ENCODE peak calls at places on chromosomes 12 and 14, in eight cellular contexts. K is stomach, P is adrenal gland, M is IMR-90, O is heart left ventricle, U is endothelial cell of umbilical vein, T is transverse colon, E is lower leg skin. Y is an unnamed sample.

GRCh38 chr12:117485984-117486839 is 124.8 kb upstream of the NOS1 start:
- DNase-seq in T (no peak), M (no peak), U (no peak), E (no peak), O (no peak), P (no peak), K (no peak), Y (no peak)

GRCh38 chr12:55017421-55017820 is 2.4 kb upstream of the NEUROD4 start:
- DNase-seq in E (no peak), U (no peak), T (no peak), M (no peak), O (no peak), K (no peak), P (no peak), Y (no peak)

GRCh38 chr12:54958048-54958658 is 26.4 kb downstream of the TESPA1 start:
- DNase-seq in O (peak; percentile 28), M (peak; percentile 72), P (peak; percentile 56), K (peak; percentile 42), U (peak; percentile 70), E (no peak), T (peak; percentile 29), Y (no peak)

GRCh38 chr12:116492703-116493324 is 66.4 kb upstream of the MAP1LC3B2 start:
- DNase-seq in K (no peak), E (no peak), M (peak; percentile 81), U (no peak), T (no peak), O (no peak), P (peak; percentile 47), Y (no peak)

GRCh38 chr12:38490941-38491340 is 174.4 kb downstream of the ALG10B start:
- DNase-seq in T (no peak), E (no peak), U (no peak), P (no peak), M (no peak), K (no peak), O (no peak), Y (no peak)

GRCh38 chr12:112570096-112570495 is 151.3 kb downstream of the PTPN11 start:
- DNase-seq in M (no peak), K (no peak), T (no peak), E (no peak), U (no peak), O (no peak), P (no peak), Y (no peak)

GRCh38 chr14:104843442-104844305 is 21.4 kb upstream of the CEP170B start:
- DNase-seq in O (no peak), T (no peak), P (no peak), K (no peak), U (no peak), M (no peak), E (no peak), Y (no peak)

GRCh38 chr14:63269561-63270225 is 49.0 kb downstream of the GPHB5 start:
- DNase-seq in O (no peak), P (no peak), U (no peak), K (no peak), M (no peak), E (no peak), T (no peak), Y (no peak)

DNA sequence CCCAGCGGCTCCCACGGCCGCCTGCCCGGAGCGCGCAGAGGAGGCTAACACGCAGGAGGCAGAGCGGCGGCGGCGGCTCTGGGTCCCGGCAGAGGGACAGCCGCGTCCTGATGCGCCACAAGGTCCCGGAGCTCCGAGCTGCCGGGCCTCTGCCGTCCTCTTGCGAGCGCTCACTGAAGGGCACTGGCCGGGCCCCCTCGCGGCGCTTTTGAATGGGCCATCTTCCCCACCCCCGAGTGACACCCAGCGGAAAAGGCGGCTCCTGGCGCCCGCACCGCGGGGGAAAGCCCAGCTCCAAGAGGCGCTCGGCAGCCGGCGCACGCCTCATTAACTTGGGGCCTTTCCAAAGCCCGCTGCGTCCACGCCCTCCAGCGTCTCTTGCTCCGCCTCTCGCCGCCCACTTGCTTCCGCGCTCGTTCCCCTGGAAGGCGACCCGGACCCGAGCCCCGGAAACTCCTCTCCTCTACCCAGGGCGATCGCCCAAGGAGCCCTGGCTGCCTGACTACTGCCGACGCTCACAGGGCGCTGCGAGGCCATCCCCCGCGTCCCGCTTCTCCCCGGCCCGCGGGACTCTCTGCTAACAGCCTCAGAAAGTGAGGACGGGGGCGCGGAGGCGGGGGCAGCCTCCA is at the start of gene PHLDA1:
- DNase-seq in M (peak; percentile 97), U (peak; percentile 96), P (peak; percentile 92), K (peak; percentile 94), O (peak; percentile 96), E (peak; percentile 99), T (peak; percentile 91), Y (peak; percentile 82)
- TF ChIP-seq POLR2A in M (peak; percentile 100), U (peak; percentile 98), P (peak; percentile 94), K (no peak), O (peak; percentile 91), E (peak; percentile 74), T (peak; percentile 81), Y (no peak)

GRCh38 chr12:57241556-57242310 is 9.3 kb downstream of the STAC3 start:
- DNase-seq in O (no peak), T (no peak), E (no peak), M (no peak), K (no peak), P (no peak), U (no peak), Y (no peak)

GRCh38 chr12:57239587-57240068 is 10.1 kb downstream of the SHMT2 start:
- DNase-seq in K (no peak), E (no peak), M (no peak), P (no peak), U (no peak), T (no peak), O (no peak), Y (no peak)

GRCh38 chr12:57240926-57241555 is 9.9 kb downstream of the STAC3 start:
- DNase-seq in T (peak; percentile 28), P (no peak), E (no peak), O (no peak), U (no peak), K (no peak), M (no peak), Y (no peak)

GRCh38 chr12:57238854-57239554 is 9.5 kb downstream of the SHMT2 start:
- DNase-seq in M (peak; percentile 82), O (peak; percentile 88), T (peak; percentile 90), U (peak; percentile 86), K (peak; percentile 89), E (peak; percentile 97), P (peak; percentile 88), Y (peak; percentile 95)

DNA sequence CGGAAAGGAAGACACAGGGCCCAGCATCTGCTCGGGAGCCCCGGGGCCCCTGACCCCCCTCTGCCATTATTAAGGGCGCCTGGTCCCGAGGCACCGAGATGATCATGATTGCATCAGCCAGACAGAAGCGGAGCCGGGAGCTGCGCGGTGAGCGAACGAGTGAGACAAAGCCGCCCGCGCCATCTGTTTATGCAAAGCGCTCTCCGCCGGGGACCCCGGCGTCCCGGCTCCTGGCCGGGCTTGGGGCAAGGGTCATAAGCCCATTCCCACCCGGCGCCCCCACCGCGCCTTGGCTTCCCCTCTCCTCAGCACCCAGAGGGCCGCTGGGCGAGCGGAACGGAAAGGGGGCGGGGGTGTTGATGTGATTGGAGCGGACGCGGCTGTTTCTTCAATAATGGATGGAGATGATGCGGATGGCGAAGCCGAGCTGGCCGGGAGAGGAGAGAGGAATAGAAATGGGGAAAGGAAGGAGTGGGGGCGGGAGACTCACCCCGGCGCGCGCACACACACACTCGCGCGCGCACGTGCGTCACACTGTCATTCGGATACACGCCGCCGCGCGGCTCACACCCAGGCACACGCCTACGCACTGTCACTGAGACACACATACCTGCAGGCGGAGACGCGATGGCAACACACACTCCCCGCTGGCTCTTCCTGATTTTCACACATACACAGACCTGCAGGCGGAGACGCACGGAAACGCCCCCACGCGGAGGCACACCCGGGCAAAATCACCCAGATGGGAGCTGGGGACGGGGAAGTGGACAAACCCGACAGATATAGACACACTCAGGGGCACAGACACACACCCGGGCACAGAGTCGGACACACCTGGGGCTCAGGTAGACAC is 10.7 kb downstream of the STAC3 start:
- DNase-seq in U (no peak), E (no peak), M (peak; percentile 60), K (peak; percentile 52), O (peak; percentile 55), P (peak; percentile 45), T (peak; percentile 70), Y (no peak)
- TF ChIP-seq POLR2A in U (no peak), E (no peak), M (peak; percentile 29), K (no peak), O (no peak), P (no peak), T (no peak), Y (no peak)

DNA sequence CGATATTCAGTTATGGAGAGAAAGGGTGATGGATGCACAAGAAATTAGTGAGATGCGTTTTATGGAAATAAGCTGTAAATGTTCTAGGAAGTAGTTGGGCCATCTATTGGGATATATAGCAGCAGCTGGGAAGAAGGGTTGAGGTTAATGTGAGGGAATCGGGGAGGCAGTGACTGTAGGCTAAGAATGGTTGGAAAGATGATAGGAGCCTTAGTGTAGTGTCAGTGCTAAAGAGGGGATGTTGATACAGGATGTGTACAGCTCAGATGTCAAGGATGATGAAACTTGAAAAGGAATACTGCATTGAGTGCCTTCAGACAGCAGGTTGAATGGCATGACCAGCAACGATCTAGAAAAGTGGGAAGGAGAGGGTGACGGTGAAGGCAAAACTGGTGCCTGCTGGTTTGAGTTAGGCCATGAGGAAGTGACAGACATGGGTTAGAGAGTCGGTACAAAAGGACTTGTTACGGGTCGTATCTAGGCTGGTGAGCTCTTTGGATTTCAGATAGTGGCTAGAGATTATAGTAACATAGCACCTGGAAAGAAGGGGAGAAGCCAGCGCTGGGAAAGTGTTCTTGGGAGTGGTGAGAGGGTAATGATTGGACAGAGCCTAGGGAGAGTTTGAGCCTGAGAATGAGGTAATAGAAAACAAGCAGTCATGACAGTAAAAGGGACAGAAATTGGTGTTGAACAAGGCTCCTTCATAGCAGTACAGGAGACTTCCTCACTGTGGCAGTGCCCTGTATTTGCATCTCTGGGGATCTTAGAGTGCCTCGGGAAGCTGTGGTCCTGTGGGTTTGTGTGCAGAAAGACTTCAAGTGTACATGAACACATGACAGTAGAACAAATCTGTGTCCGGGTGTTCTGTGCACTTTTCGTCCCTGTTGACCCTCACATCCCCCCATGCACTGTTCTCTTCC is 9.6 kb downstream of the MARS1 start:
- DNase-seq in U (no peak), E (no peak), T (no peak), K (no peak), M (no peak), P (no peak), O (no peak), Y (no peak)
- TF ChIP-seq POLR2A in U (peak; percentile 35), E (no peak), T (no peak), K (no peak), M (no peak), P (no peak), O (no peak), Y (no peak)

GRCh38 chr14:23057757-23058653 is 685 bp upstream of the CDH24 start:
- DNase-seq in E (peak; percentile 98), M (peak; percentile 76), T (peak; percentile 92), P (peak; percentile 88), K (peak; percentile 88), U (peak; percentile 87), O (peak; percentile 84), Y (peak; percentile 94)

GRCh38 chr14:23058654-23059504 is 1.6 kb upstream of the CDH24 start:
- DNase-seq in T (no peak), M (no peak), P (no peak), E (peak; percentile 85), O (no peak), U (no peak), K (no peak), Y (no peak)

GRCh38 chr14:23055621-23056256 is 1.6 kb downstream of the CDH24 start:
- DNase-seq in T (no peak), K (no peak), P (peak; percentile 60), E (peak; percentile 90), U (no peak), O (peak; percentile 51), M (peak; percentile 29), Y (no peak)

GRCh38 chr14:23056257-23056955 is 914 bp downstream of the CDH24 start:
- DNase-seq in U (peak; percentile 76), T (peak; percentile 80), M (peak; percentile 65), P (peak; percentile 71), O (no peak), K (peak; percentile 75), E (peak; percentile 79), Y (peak; percentile 94)

DNA sequence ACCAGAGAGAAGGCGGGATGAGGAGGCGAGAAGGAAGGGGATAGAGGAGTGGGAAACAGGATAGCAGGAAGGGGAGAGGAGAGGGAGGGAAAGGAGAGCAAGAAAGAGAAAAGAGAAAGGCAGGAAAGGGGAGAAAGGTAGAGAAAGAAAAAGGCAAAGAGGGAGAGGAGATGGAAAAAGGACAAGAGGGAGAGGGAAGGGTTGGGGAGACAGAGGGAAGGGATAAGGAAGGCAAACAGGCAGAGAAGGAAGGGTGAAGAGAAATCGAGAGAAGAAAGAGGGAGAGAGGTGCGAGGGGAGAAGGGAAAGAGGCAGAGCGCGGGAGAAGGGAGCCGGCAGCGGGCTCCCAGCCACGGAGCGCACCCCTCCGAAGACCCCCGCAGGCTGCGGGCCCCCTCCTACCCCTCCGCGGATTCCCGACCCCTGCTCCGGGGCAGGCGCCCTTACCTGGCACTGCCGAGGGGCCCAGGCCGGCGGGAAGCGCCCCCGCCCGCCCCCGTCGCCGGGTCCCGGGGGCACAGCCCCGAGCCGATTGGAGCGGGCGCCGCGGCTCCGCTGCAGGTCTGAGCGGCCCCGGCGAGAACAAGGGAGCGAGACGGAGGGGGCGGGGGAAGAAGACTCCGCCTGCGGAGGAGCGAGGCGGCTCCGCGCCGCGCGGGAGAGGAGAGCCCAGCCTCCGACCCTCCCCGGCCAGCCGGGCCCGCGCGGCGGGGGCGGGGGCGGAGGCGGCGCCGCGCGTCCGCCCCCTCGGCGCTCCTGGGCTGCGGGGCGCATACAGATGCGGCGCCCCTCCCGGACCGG is at the start of gene CDH24:
- DNase-seq in U (peak; percentile 62), E (peak; percentile 93), P (peak; percentile 77), M (peak; percentile 57), K (peak; percentile 80), T (peak; percentile 84), O (peak; percentile 76), Y (peak; percentile 91)
- TF ChIP-seq POLR2A in U (peak; percentile 65), E (no peak), P (peak; percentile 49), M (peak; percentile 16), K (no peak), T (no peak), O (peak; percentile 25), Y (no peak)

Y was measured in GM12891.